ENCODE peak calls at places on chromosome 21, in five cellular contexts. H is A549, B is endothelial cell of umbilical vein, W is HCT116, Z is WTC11. C is an unnamed sample.

GRCh38 chr21:45882641-45883040 is 98.9 kb upstream of the COL6A1 start:
- DNase-seq in H (no peak), B (no peak), W (no peak), Z (no peak), C (no peak)

GRCh38 chr21:44800103-44800502 is 1.5 kb downstream of the UBE2G2 start:
- DNase-seq in H (no peak), B (peak), W (no peak), Z (no peak), C (peak)

GRCh38 chr21:31334648-31335121 is 9.4 kb downstream of the TIAM1 start:
- DNase-seq in H (no peak), B (no peak), W (no peak), Z (no peak), C (no peak)

GRCh38 chr21:32599146-32599925 is 12.8 kb downstream of the CFAP298 start:
- DNase-seq in H (no peak), B (no peak), W (no peak), Z (no peak), C (no peak)

GRCh38 chr21:45545691-45546531 is 3.7 kb upstream of the SLC19A1 start:
- DNase-seq in H (no peak), B (no peak), W (no peak), Z (no peak), C (no peak)

GRCh38 chr21:42854246-42855010 is 24.9 kb downstream of the WDR4 start:
- DNase-seq in H (no peak), B (no peak), W (no peak), Z (no peak), C (no peak)

GRCh38 chr21:42218836-42219605 is at the start of gene ABCG1:
- DNase-seq in H (peak), B (peak), W (no peak), Z (peak), C (no peak)

GRCh38 chr21:27429612-27430361 is 462.9 kb upstream of the ADAMTS5 start:
- DNase-seq in H (no peak), B (peak), W (no peak), Z (no peak), C (no peak)

GRCh38 chr21:42061866-42062542 is 9.1 kb upstream of the UMODL1 start:
- DNase-seq in H (no peak), B (no peak), W (no peak), Z (no peak), C (no peak)

GRCh38 chr21:32099812-32100416 is 178.9 kb downstream of the MIS18A start:
- DNase-seq in H (no peak), B (no peak), W (peak), Z (no peak), C (peak)

GRCh38 chr21:25887166-25887565 is 152.4 kb downstream of the GABPA start:
- DNase-seq in H (no peak), B (no peak), W (no peak), Z (peak), C (no peak)
- TF ChIP-seq CTCF in H (no peak), B (peak), W (no peak), Z (no peak), C (no peak)

GRCh38 chr21:26148834-26149354 is 21.7 kb downstream of the APP start:
- DNase-seq in H (no peak), B (peak), W (no peak), Z (no peak), C (no peak)
- TF ChIP-seq MAX in H (no peak), B (no peak), W (no peak), Z (no peak), C (no peak)

GRCh38 chr21:39676054-39676771 is 63.5 kb downstream of the B3GALT5 start:
- DNase-seq in H (peak), B (no peak), W (no peak), Z (no peak), C (no peak)
- TF ChIP-seq CTCF in H (no peak), B (no peak), W (no peak), Z (no peak), C (no peak)

GRCh38 chr21:34936299-34936698 is 112.8 kb downstream of the RUNX1 start:
- DNase-seq in H (no peak), B (no peak), W (no peak), Z (no peak), C (no peak)

GRCh38 chr21:34935868-34936267 is 113.2 kb downstream of the RUNX1 start:
- DNase-seq in H (no peak), B (no peak), W (no peak), Z (no peak), C (no peak)

GRCh38 chr21:34939673-34940321 is 109.3 kb downstream of the RUNX1 start:
- DNase-seq in H (no peak), B (no peak), W (no peak), Z (no peak), C (peak)

GRCh38 chr21:34936874-34937563 is 112.1 kb downstream of the RUNX1 start:
- DNase-seq in H (no peak), B (peak), W (no peak), Z (no peak), C (no peak)

GRCh38 chr21:34938079-34938764 is 110.9 kb downstream of the RUNX1 start:
- DNase-seq in H (no peak), B (no peak), W (no peak), Z (no peak), C (no peak)
- TF ChIP-seq MAX in H (no peak), B (no peak), W (no peak), Z (no peak), C (no peak)

DNA sequence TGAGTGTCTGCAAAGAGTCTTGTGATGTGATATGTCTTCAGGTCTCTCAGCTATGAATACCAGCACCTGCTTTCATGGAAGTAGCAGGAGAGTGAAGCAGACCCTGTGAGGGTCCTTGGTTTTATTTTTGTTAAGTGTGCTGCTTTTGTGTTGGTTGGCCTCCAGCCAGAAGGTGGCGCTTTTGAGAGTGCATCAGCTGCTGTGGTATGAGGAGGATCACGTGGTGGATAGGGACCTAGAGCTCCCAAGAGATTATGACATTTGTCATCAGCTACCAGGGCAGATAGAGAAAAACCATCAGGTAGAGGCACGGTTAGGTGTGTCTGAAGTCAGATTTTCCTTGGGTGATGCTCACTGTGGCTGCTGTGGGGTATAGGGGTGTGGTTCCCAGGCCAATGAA is 1232.1 kb downstream of the MRPL39 start:
- DNase-seq in H (no peak), B (no peak), W (no peak), Z (peak), C (peak)
- TF ChIP-seq CTCF in H (no peak), B (no peak), W (no peak), Z (no peak), C (peak)

GRCh38 chr21:36459098-36459497 is 20.8 kb downstream of the CLDN14 start:
- DNase-seq in H (no peak), B (no peak), W (no peak), Z (no peak), C (no peak)
- TF ChIP-seq MAX in H (no peak), B (no peak), W (no peak), Z (no peak), C (no peak)

DNA sequence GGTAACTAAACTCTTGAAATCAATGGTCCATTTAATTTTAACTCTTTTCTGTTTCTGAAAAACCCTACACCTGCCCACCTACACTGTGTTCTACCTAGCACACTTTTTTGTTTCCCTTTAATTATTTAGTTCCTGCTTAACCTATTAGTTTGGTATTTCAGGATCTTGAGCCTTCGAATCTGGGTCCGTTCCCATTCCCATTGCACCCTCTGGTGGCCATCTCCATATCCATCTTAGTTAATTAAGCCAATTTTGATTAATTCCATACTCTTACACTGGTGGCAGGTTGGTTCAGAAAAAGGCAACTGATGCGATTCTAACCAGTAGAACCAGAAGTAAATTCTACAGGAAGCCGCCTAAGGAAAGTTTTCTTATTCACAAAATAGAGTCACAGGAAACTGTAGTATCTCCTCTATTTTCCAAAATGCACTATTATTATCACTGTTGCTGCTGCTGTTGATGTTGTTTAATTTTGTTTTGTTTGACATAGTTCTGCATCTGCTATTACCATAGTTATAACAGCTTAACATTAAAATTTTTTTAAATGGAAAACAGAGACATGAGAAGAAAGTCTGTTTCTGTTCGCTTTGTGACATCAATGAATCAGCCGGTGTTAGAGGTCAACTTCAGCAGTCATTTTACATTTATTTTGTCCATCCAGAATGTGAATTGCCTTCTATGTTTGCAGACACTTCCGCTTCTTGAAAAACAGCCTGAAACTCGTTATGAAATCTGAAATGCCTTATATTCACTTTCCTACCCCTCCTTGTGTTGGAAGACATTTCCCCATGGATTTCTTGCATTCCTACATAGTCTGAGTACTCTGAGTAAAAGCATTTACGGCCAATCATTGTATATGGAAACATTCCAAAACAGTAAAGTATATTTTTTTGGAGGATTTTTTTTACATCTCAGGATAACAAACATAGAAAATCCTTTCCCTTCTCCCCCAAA is 115.5 kb upstream of the NCAM2 start:
- DNase-seq in H (no peak), B (peak), W (peak), Z (peak), C (peak)
- TF ChIP-seq CTCF in H (no peak), B (peak), W (no peak), Z (peak), C (peak)

C was measured in NB4.